ENCODE peak calls at places on chromosomes 2 and 18, in six cellular contexts. One of them, this sample, is unnamed.

GRCh38 chr2:98730053-98730850 is 680 bp downstream of the MGAT4A start:
- DNase-seq in AG04450: no peak
- DNase-seq in COR-L47: peak
- DNase-seq in heart right ventricle: peak
- DNase-seq in fibroblast of the aortic adventitia: peak
- DNase-seq in GM12865: peak
- DNase-seq in this sample: no peak

GRCh38 chr18:421236-422155 is 79.0 kb downstream of the COLEC12 start:
- DNase-seq in AG04450: no peak
- DNase-seq in COR-L47: no peak
- DNase-seq in heart right ventricle: no peak
- DNase-seq in fibroblast of the aortic adventitia: peak
- DNase-seq in GM12865: no peak
- DNase-seq in this sample: no peak

GRCh38 chr18:42545825-42546224 is 569.7 kb downstream of the RIT2 start:
- DNase-seq in AG04450: no peak
- DNase-seq in COR-L47: no peak
- DNase-seq in heart right ventricle: no peak
- DNase-seq in fibroblast of the aortic adventitia: peak
- DNase-seq in GM12865: no peak
- DNase-seq in this sample: no peak

GRCh38 chr18:25672490-25672889 is 320.5 kb upstream of the ZNF521 start:
- DNase-seq in AG04450: no peak
- DNase-seq in COR-L47: no peak
- DNase-seq in heart right ventricle: no peak
- DNase-seq in fibroblast of the aortic adventitia: no peak
- DNase-seq in GM12865: no peak
- DNase-seq in this sample: no peak

GRCh38 chr2:43201497-43201896 is 24.9 kb downstream of the ZFP36L2 start:
- DNase-seq in AG04450: no peak
- DNase-seq in COR-L47: no peak
- DNase-seq in heart right ventricle: no peak
- DNase-seq in fibroblast of the aortic adventitia: no peak
- DNase-seq in GM12865: no peak
- DNase-seq in this sample: no peak

GRCh38 chr18:74534150-74534969 is at the start of gene CNDP1:
- DNase-seq in AG04450: no peak
- DNase-seq in COR-L47: no peak
- DNase-seq in heart right ventricle: no peak
- DNase-seq in fibroblast of the aortic adventitia: no peak
- DNase-seq in GM12865: no peak
- DNase-seq in this sample: no peak

GRCh38 chr2:212726403-212726802 is 187.8 kb upstream of the ERBB4 start:
- DNase-seq in AG04450: no peak
- DNase-seq in COR-L47: no peak
- DNase-seq in heart right ventricle: no peak
- DNase-seq in fibroblast of the aortic adventitia: no peak
- DNase-seq in GM12865: peak
- DNase-seq in this sample: no peak

GRCh38 chr2:233236820-233237589 is 14.5 kb upstream of the ATG16L1 start:
- DNase-seq in AG04450: no peak
- DNase-seq in COR-L47: no peak
- DNase-seq in heart right ventricle: no peak
- DNase-seq in fibroblast of the aortic adventitia: no peak
- DNase-seq in GM12865: no peak
- DNase-seq in this sample: no peak

GRCh38 chr18:79971986-79972385 is 7.5 kb downstream of the HSBP1L1 start:
- DNase-seq in AG04450: no peak
- DNase-seq in COR-L47: no peak
- DNase-seq in heart right ventricle: no peak
- DNase-seq in fibroblast of the aortic adventitia: no peak
- DNase-seq in GM12865: no peak
- DNase-seq in this sample: no peak

GRCh38 chr2:69253033-69253535 is 133.9 kb downstream of the GFPT1 start:
- DNase-seq in AG04450: no peak
- DNase-seq in COR-L47: no peak
- DNase-seq in heart right ventricle: no peak
- DNase-seq in fibroblast of the aortic adventitia: peak
- DNase-seq in GM12865: no peak
- DNase-seq in this sample: no peak

GRCh38 chr2:163800889-163801498 is 65.2 kb upstream of the FIGN start:
- DNase-seq in AG04450: peak
- DNase-seq in COR-L47: no peak
- DNase-seq in heart right ventricle: no peak
- DNase-seq in fibroblast of the aortic adventitia: peak
- DNase-seq in GM12865: no peak
- DNase-seq in this sample: no peak

GRCh38 chr18:75336767-75337166 is 90.7 kb downstream of the SMIM21 start:
- DNase-seq in AG04450: no peak
- DNase-seq in COR-L47: no peak
- DNase-seq in heart right ventricle: no peak
- DNase-seq in fibroblast of the aortic adventitia: no peak
- DNase-seq in GM12865: no peak
- DNase-seq in this sample: no peak

GRCh38 chr2:148994341-148994740 is 44.2 kb upstream of the LYPD6B start:
- DNase-seq in AG04450: no peak
- DNase-seq in COR-L47: no peak
- DNase-seq in heart right ventricle: no peak
- DNase-seq in fibroblast of the aortic adventitia: no peak
- DNase-seq in GM12865: no peak
- DNase-seq in this sample: no peak

GRCh38 chr2:133107436-133107835 is 437.4 kb upstream of the LYPD1 start:
- DNase-seq in AG04450: no peak
- DNase-seq in COR-L47: no peak
- DNase-seq in heart right ventricle: peak
- DNase-seq in fibroblast of the aortic adventitia: no peak
- DNase-seq in GM12865: no peak
- DNase-seq in this sample: no peak

GRCh38 chr2:112006076-112006410 is 49.0 kb upstream of the TMEM87B start:
- DNase-seq in AG04450: no peak
- DNase-seq in COR-L47: no peak
- DNase-seq in heart right ventricle: no peak
- DNase-seq in fibroblast of the aortic adventitia: peak
- DNase-seq in GM12865: no peak
- DNase-seq in this sample: peak

GRCh38 chr18:50747849-50748242 is 72.0 kb downstream of the MRO start:
- DNase-seq in AG04450: no peak
- DNase-seq in COR-L47: no peak
- DNase-seq in heart right ventricle: no peak
- DNase-seq in fibroblast of the aortic adventitia: no peak
- DNase-seq in GM12865: no peak
- DNase-seq in this sample: no peak